ENCODE peak calls at places on chromosomes 2 and 18, in four cellular contexts. One of them, this sample, is unnamed.

GRCh38 chr18:42742976-42743755 is 372.3 kb downstream of the RIT2 start:
- DNase-seq in GM12878: no peak
- DNase-seq in K562: no peak
- DNase-seq in HEK293T: no peak
- DNase-seq in this sample: no peak

GRCh38 chr2:104863585-104864279 is 9.8 kb downstream of the POU3F3 start:
- DNase-seq in GM12878: no peak
- DNase-seq in HEK293T: no peak
- DNase-seq in K562: no peak
- DNase-seq in this sample: no peak

GRCh38 chr2:100235098-100235497 is 87.2 kb downstream of the LONRF2 start:
- DNase-seq in HEK293T: no peak
- DNase-seq in GM12878: no peak
- DNase-seq in K562: no peak
- DNase-seq in this sample: no peak

GRCh38 chr2:8142456-8142855 is 539.4 kb upstream of the ID2 start:
- DNase-seq in K562: no peak
- DNase-seq in HEK293T: no peak
- DNase-seq in GM12878: no peak
- DNase-seq in this sample: no peak

GRCh38 chr2:189673661-189674373 is 653 bp upstream of the ANKAR start:
- DNase-seq in K562: no peak
- DNase-seq in HEK293T: no peak
- DNase-seq in GM12878: no peak
- DNase-seq in this sample: no peak

GRCh38 chr2:150505178-150505577 is 17.7 kb upstream of the RND3 start:
- DNase-seq in GM12878: no peak
- DNase-seq in HEK293T: no peak
- DNase-seq in K562: no peak
- DNase-seq in this sample: no peak

GRCh38 chr18:75364512-75364911 is 63.0 kb downstream of the SMIM21 start:
- DNase-seq in GM12878: no peak
- DNase-seq in HEK293T: no peak
- DNase-seq in K562: no peak
- DNase-seq in this sample: no peak

GRCh38 chr18:38459595-38459994 is 894.0 kb upstream of the CELF4 start:
- DNase-seq in GM12878: no peak
- DNase-seq in HEK293T: no peak
- DNase-seq in K562: no peak
- DNase-seq in this sample: no peak

GRCh38 chr18:36711813-36712444 is 116.9 kb downstream of the TPGS2 start:
- DNase-seq in GM12878: no peak
- DNase-seq in HEK293T: no peak
- DNase-seq in K562: no peak
- DNase-seq in this sample: no peak

GRCh38 chr2:141714486-141714885 is 416.3 kb downstream of the LRP1B start:
- DNase-seq in GM12878: no peak
- DNase-seq in HEK293T: no peak
- DNase-seq in K562: no peak
- DNase-seq in this sample: no peak

GRCh38 chr2:101466426-101466825 is 8.5 kb downstream of the RFX8 start:
- DNase-seq in K562: no peak
- DNase-seq in HEK293T: no peak
- DNase-seq in GM12878: no peak
- DNase-seq in this sample: no peak

GRCh38 chr2:169776483-169776802 is 22.2 kb upstream of the SSB start:
- DNase-seq in HEK293T: no peak
- DNase-seq in GM12878: no peak
- DNase-seq in K562: no peak
- DNase-seq in this sample: no peak

GRCh38 chr2:85878719-85879390 is 9.9 kb downstream of the ST3GAL5 start:
- DNase-seq in GM12878: no peak
- DNase-seq in K562: no peak
- DNase-seq in HEK293T: no peak
- DNase-seq in this sample: no peak

GRCh38 chr2:204544961-204545860 is at the start of gene PARD3B:
- DNase-seq in K562: peak
- DNase-seq in GM12878: no peak
- DNase-seq in HEK293T: peak
- DNase-seq in this sample: peak

GRCh38 chr2:176818653-176819052 is 393.9 kb upstream of the HNRNPA3 start:
- DNase-seq in K562: no peak
- DNase-seq in GM12878: no peak
- DNase-seq in HEK293T: peak
- DNase-seq in this sample: no peak

GRCh38 chr2:68436270-68436669 is 30.8 kb downstream of the FBXO48 start:
- DNase-seq in HEK293T: no peak
- DNase-seq in GM12878: no peak
- DNase-seq in K562: no peak
- DNase-seq in this sample: no peak

GRCh38 chr18:12003894-12004293 is 22.6 kb downstream of the IMPA2 start:
- DNase-seq in K562: no peak
- DNase-seq in GM12878: no peak
- DNase-seq in HEK293T: no peak
- DNase-seq in this sample: no peak

GRCh38 chr2:240731327-240731626 is 39.6 kb downstream of the AQP12A start:
- DNase-seq in HEK293T: no peak
- DNase-seq in GM12878: no peak
- DNase-seq in K562: no peak
- DNase-seq in this sample: no peak

GRCh38 chr2:230512955-230513748 is 97.2 kb downstream of the SP100 start:
- DNase-seq in GM12878: no peak
- DNase-seq in K562: no peak
- DNase-seq in HEK293T: no peak
- DNase-seq in this sample: peak

GRCh38 chr2:163667064-163667887 is 68.5 kb downstream of the FIGN start:
- DNase-seq in HEK293T: no peak
- DNase-seq in GM12878: no peak
- DNase-seq in K562: no peak
- DNase-seq in this sample: peak

GRCh38 chr2:196453613-196454047 is 185.9 kb upstream of the CCDC150 start:
- DNase-seq in HEK293T: peak
- DNase-seq in K562: peak
- DNase-seq in GM12878: peak
- DNase-seq in this sample: peak

GRCh38 chr2:209388416-209389037 is 35.3 kb upstream of the MAP2 start:
- DNase-seq in HEK293T: no peak
- DNase-seq in GM12878: no peak
- DNase-seq in K562: no peak
- DNase-seq in this sample: no peak

GRCh38 chr18:9429662-9429993 is 45.7 kb upstream of the RALBP1 start:
- DNase-seq in K562: no peak
- DNase-seq in HEK293T: no peak
- DNase-seq in GM12878: no peak
- DNase-seq in this sample: no peak

GRCh38 chr2:239936838-239937581 is 88.1 kb downstream of the NDUFA10 start:
- DNase-seq in HEK293T: no peak
- DNase-seq in GM12878: no peak
- DNase-seq in K562: no peak
- DNase-seq in this sample: no peak

GRCh38 chr2:238874330-238875050 is 26.6 kb downstream of the TWIST2 start:
- DNase-seq in K562: no peak
- DNase-seq in HEK293T: no peak
- DNase-seq in GM12878: no peak
- DNase-seq in this sample: no peak

GRCh38 chr2:200702646-200703118 is 109.0 kb upstream of the BZW1 start:
- DNase-seq in GM12878: no peak
- DNase-seq in K562: no peak
- DNase-seq in HEK293T: no peak
- DNase-seq in this sample: peak

DNA sequence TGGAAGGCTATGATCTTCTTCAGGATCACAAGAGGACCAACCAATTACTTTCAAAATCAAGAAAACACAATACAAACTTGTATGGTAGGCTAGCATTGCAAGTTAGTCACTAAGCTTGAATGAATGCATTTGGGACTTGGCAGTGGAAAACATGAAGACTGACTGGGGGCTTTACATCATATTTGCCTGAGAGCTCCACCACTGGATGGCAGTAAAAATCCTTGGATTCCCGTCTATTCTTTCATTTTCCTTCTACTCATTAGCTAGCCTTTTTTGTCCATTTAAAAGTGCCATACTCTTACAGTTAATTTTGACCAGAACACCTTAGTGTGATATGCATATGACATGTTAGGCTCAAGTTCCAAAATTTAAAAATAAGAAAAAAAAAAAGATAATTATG is 63.5 kb upstream of the RASGRP3 start:
- DNase-seq in K562: no peak
- DNase-seq in GM12878: no peak
- DNase-seq in HEK293T: peak
- DNase-seq in this sample: peak
- TF ChIP-seq FOXK2 in K562: no peak
- TF ChIP-seq FOXK2 in GM12878: no peak
- TF ChIP-seq FOXK2 in HEK293T: no peak
- TF ChIP-seq FOXK2 in this sample: no peak

DNA sequence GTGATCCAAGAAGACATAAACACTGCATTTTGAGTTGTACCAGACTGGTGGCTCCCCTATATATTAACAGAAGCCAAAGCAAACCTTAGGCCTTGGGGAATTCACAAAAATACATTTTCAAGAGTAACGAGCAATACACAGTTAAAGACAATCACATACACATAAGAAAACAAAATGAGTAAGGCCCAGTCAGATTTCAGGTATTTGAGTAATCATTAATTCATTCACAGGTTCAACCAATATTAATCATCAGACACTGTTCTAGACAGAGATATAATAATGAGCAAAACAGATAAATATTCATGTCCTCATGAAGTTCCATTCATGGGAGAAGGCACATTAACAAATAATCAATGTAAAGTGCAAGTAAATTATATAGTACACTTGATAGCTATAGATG is 9.6 kb downstream of the STPG4 start:
- DNase-seq in GM12878: no peak
- DNase-seq in HEK293T: no peak
- DNase-seq in K562: no peak
- DNase-seq in this sample: no peak
- TF ChIP-seq FOXK2 in GM12878: no peak
- TF ChIP-seq FOXK2 in HEK293T: no peak
- TF ChIP-seq FOXK2 in K562: no peak
- TF ChIP-seq FOXK2 in this sample: no peak

GRCh38 chr2:181456660-181457120 is 496 bp upstream of the ITGA4 start:
- DNase-seq in GM12878: peak
- DNase-seq in K562: no peak
- DNase-seq in HEK293T: peak
- DNase-seq in this sample: no peak
- TF ChIP-seq FOXK2 in GM12878: no peak
- TF ChIP-seq FOXK2 in K562: no peak
- TF ChIP-seq FOXK2 in HEK293T: no peak
- TF ChIP-seq FOXK2 in this sample: no peak

GRCh38 chr2:23617167-23617787 is 232.3 kb downstream of the KLHL29 start:
- DNase-seq in K562: no peak
- DNase-seq in HEK293T: no peak
- DNase-seq in GM12878: no peak
- DNase-seq in this sample: no peak
- TF ChIP-seq FOXK2 in K562: no peak
- TF ChIP-seq FOXK2 in HEK293T: no peak
- TF ChIP-seq FOXK2 in GM12878: no peak
- TF ChIP-seq FOXK2 in this sample: no peak

DNA sequence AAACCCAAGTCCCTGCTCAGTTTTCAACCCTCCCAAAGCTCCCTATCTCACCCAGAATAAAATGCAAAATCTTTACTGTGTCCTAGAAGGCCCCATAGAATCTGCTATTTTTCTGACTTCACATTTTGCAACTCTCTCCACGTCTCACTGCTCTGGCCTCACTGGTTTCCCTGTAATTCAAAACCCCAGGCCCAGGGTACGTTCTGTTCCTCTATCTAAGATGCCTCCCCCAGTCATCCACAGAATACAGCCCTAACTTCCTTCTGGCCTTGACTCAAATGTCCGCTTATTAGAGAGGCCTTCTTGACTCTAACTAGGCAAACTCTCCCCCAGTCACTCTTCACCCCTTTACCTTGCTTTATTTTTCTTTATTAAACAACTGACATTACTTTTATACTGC is 42.0 kb downstream of the FAM161A start:
- DNase-seq in GM12878: no peak
- DNase-seq in K562: no peak
- DNase-seq in HEK293T: no peak
- DNase-seq in this sample: no peak
- TF ChIP-seq FOXK2 in GM12878: no peak
- TF ChIP-seq FOXK2 in K562: no peak
- TF ChIP-seq FOXK2 in HEK293T: no peak
- TF ChIP-seq FOXK2 in this sample: no peak

GRCh38 chr2:55989405-55989804 is 65.8 kb upstream of the EFEMP1 start:
- DNase-seq in K562: no peak
- DNase-seq in HEK293T: no peak
- DNase-seq in GM12878: no peak
- DNase-seq in this sample: no peak
- TF ChIP-seq FOXK2 in K562: no peak
- TF ChIP-seq FOXK2 in HEK293T: no peak
- TF ChIP-seq FOXK2 in GM12878: no peak
- TF ChIP-seq FOXK2 in this sample: no peak

GRCh38 chr2:109331864-109332848 is 203.2 kb downstream of the SH3RF3 start:
- DNase-seq in HEK293T: peak
- DNase-seq in GM12878: no peak
- DNase-seq in K562: no peak
- DNase-seq in this sample: peak
- TF ChIP-seq FOXK2 in HEK293T: no peak
- TF ChIP-seq FOXK2 in GM12878: no peak
- TF ChIP-seq FOXK2 in K562: no peak
- TF ChIP-seq FOXK2 in this sample: no peak